ENCODE peak calls at places on chromosomes 4 and X, in eight cellular contexts. O is Right ventricle myocardium superior, H is left colon, T is posterior vena cava, P is SJSA1, K is NCI-H1092 treated with DMSO at 0.1 percent for 48 hours, Y is SIG-M5, A is caudate nucleus. G is an unnamed sample.

GRCh38 chr4:16026155-16026761 is 57.6 kb downstream of the PROM1 start:
- DNase-seq in O (no peak), H (no peak), T (no peak), P (no peak), K (peak; percentile 19), Y (no peak), A (no peak), G (peak; percentile 69)

GRCh38 chrX:24858004-24858746 is 157.6 kb downstream of the ARX start:
- DNase-seq in O (no peak), H (no peak), T (no peak), P (no peak), K (no peak), Y (no peak), A (no peak), G (no peak)

GRCh38 chrX:143306991-143307965 is 210.0 kb downstream of the SPANXN3 start:
- DNase-seq in O (no peak), H (peak; percentile 68), T (no peak), P (no peak), K (peak; percentile 65), Y (no peak), A (no peak), G (no peak)

GRCh38 chr4:133801858-133802257 is 399.7 kb downstream of the PABPC4L start:
- DNase-seq in O (no peak), H (no peak), T (no peak), P (no peak), K (no peak), Y (no peak), A (no peak), G (no peak)

GRCh38 chr4:105093975-105094374 is 52.7 kb upstream of the TET2 start:
- DNase-seq in O (no peak), H (no peak), T (no peak), P (no peak), K (no peak), Y (no peak), A (no peak), G (no peak)

GRCh38 chr4:136524039-136524438 is 1008.3 kb downstream of the PCDH18 start:
- DNase-seq in O (no peak), H (no peak), T (peak; percentile 47), P (no peak), K (no peak), Y (no peak), A (no peak), G (no peak)

GRCh38 chrX:119698835-119699234 is 5.9 kb upstream of the SEPTIN6 start:
- DNase-seq in O (no peak), H (no peak), T (no peak), P (no peak), K (peak; percentile 58), Y (no peak), A (no peak), G (peak; percentile 40)

GRCh38 chrX:33211356-33212254 is at the start of gene DMD:
- DNase-seq in O (peak; percentile 43), H (peak; percentile 26), T (peak; percentile 71), P (peak; percentile 67), K (no peak), Y (no peak), A (peak; percentile 3), G (no peak)

GRCh38 chr4:82201805-82202636 is 171.8 kb downstream of the HNRNPD start:
- DNase-seq in O (no peak), H (no peak), T (no peak), P (no peak), K (peak; percentile 54), Y (no peak), A (no peak), G (peak; percentile 69)

GRCh38 chrX:38800981-38801845 is at the start of gene MID1IP1:
- DNase-seq in O (peak; percentile 94), H (peak; percentile 93), T (peak; percentile 97), P (peak; percentile 86), K (peak; percentile 96), Y (peak; percentile 35), A (peak; percentile 75), G (peak; percentile 65)

GRCh38 chr4:159273126-159273438 is 170.2 kb downstream of the RAPGEF2 start:
- DNase-seq in O (no peak), H (no peak), T (no peak), P (no peak), K (no peak), Y (no peak), A (no peak), G (no peak)

GRCh38 chrX:150913511-150913910 is 15.0 kb upstream of the CD99L2 start:
- DNase-seq in O (no peak), H (no peak), T (no peak), P (no peak), K (no peak), Y (no peak), A (no peak), G (no peak)

GRCh38 chr4:169397762-169398161 is 127.0 kb upstream of the SH3RF1 start:
- DNase-seq in O (no peak), H (no peak), T (no peak), P (no peak), K (peak; percentile 8), Y (no peak), A (no peak), G (no peak)

GRCh38 chrX:154532690-154533089 is 14.0 kb downstream of the G6PD start:
- DNase-seq in O (no peak), H (no peak), T (no peak), P (no peak), K (no peak), Y (no peak), A (no peak), G (no peak)

GRCh38 chr4:36471903-36472302 is 190.5 kb downstream of the DTHD1 start:
- DNase-seq in O (no peak), H (no peak), T (no peak), P (no peak), K (no peak), Y (no peak), A (no peak), G (no peak)

GRCh38 chrX:102712967-102713677 is 874 bp downstream of the GPRASP2 start:
- DNase-seq in O (peak; percentile 45), H (peak; percentile 41), T (no peak), P (no peak), K (peak; percentile 74), Y (no peak), A (peak; percentile 52), G (no peak)

GRCh38 chr4:148094149-148094548 is 348.1 kb downstream of the NR3C2 start:
- DNase-seq in O (no peak), H (no peak), T (no peak), P (no peak), K (peak; percentile 22), Y (no peak), A (no peak), G (no peak)

GRCh38 chr4:101158507-101158906 is 188.8 kb downstream of the PPP3CA start:
- DNase-seq in O (no peak), H (no peak), T (no peak), P (no peak), K (no peak), Y (no peak), A (no peak), G (no peak)

GRCh38 chrX:19772306-19772705 is 115.1 kb downstream of the SH3KBP1 start:
- DNase-seq in O (no peak), H (no peak), T (no peak), P (no peak), K (no peak), Y (no peak), A (no peak), G (no peak)

GRCh38 chrX:140431521-140431920 is 73.3 kb downstream of the SOX3 start:
- DNase-seq in O (no peak), H (no peak), T (no peak), P (no peak), K (no peak), Y (no peak), A (no peak), G (no peak)

GRCh38 chrX:45295587-45295986 is 94.9 kb upstream of the DIPK2B start:
- DNase-seq in O (no peak), H (peak; percentile 34), T (no peak), P (no peak), K (peak; percentile 3), Y (no peak), A (no peak), G (no peak)

GRCh38 chrX:103878466-103879151 is 46.6 kb upstream of the RAB9B start:
- DNase-seq in O (no peak), H (no peak), T (no peak), P (peak; percentile 45), K (no peak), Y (no peak), A (no peak), G (no peak)

GRCh38 chr4:80912350-80912749 is 118.2 kb upstream of the BMP3 start:
- DNase-seq in O (no peak), H (no peak), T (no peak), P (no peak), K (no peak), Y (no peak), A (no peak), G (no peak)

GRCh38 chr4:95693594-95693993 is 144.8 kb upstream of the UNC5C start:
- DNase-seq in O (no peak), H (no peak), T (no peak), P (no peak), K (peak; percentile 2), Y (no peak), A (no peak), G (no peak)

GRCh38 chr4:67522851-67523671 is 22.2 kb downstream of the CENPC start:
- DNase-seq in O (no peak), H (no peak), T (no peak), P (no peak), K (no peak), Y (no peak), A (no peak), G (no peak)

GRCh38 chr4:90727938-90728337 is 600.7 kb downstream of the CCSER1 start:
- DNase-seq in O (no peak), H (no peak), T (no peak), P (peak; percentile 57), K (no peak), Y (no peak), A (no peak), G (no peak)

GRCh38 chrX:11757729-11758399 is at the start of gene MSL3:
- DNase-seq in O (peak; percentile 77), H (peak; percentile 39), T (peak; percentile 88), P (peak; percentile 67), K (peak; percentile 57), Y (no peak), A (peak; percentile 68), G (no peak)

GRCh38 chr4:128159967-128160366 is 98.9 kb downstream of the LARP1B start:
- DNase-seq in O (no peak), H (no peak), T (no peak), P (no peak), K (no peak), Y (no peak), A (no peak), G (no peak)

GRCh38 chr4:104493071-104493831 is 1.4 kb downstream of the CXXC4 start:
- DNase-seq in O (no peak), H (no peak), T (no peak), P (no peak), K (peak; percentile 65), Y (no peak), A (no peak), G (no peak)

GRCh38 chr4:125316391-125316780 is 1.6 kb downstream of the FAT4 start:
- DNase-seq in O (peak; percentile 67), H (peak; percentile 26), T (peak; percentile 84), P (peak; percentile 47), K (peak; percentile 34), Y (no peak), A (no peak), G (no peak)

GRCh38 chr4:123786955-123787354 is 390.4 kb downstream of the SPRY1 start:
- DNase-seq in O (peak; percentile 60), H (no peak), T (no peak), P (no peak), K (no peak), Y (no peak), A (no peak), G (no peak)

GRCh38 chr4:37762294-37763163 is 64.0 kb upstream of the PGM2 start:
- DNase-seq in O (no peak), H (no peak), T (no peak), P (no peak), K (no peak), Y (no peak), A (no peak), G (no peak)

GRCh38 chrX:71577682-71578081 is 555 bp upstream of the GCNA start:
- DNase-seq in O (peak; percentile 46), H (no peak), T (no peak), P (no peak), K (no peak), Y (no peak), A (no peak), G (no peak)

GRCh38 chrX:106397788-106398538 is 213.8 kb upstream of the RADX start:
- DNase-seq in O (no peak), H (no peak), T (no peak), P (no peak), K (no peak), Y (no peak), A (no peak), G (no peak)

G was measured in B cell.